ENCODE peak calls at places on chromosomes 3 and 15, in ten cellular contexts. W, T, G, V, Y, I, D, R, U and O are unnamed samples.

GRCh38 chr3:73364517-73364916 is 260.2 kb downstream of the PDZRN3 start:
- DNase-seq in I (no peak), U (no peak), T (no peak), R (no peak), Y (no peak), V (no peak), D (no peak), G (no peak), W (no peak), O (no peak)

GRCh38 chr15:61382927-61383326 is 153.8 kb upstream of the RORA start:
- DNase-seq in Y (peak), W (no peak), R (no peak), G (peak), T (no peak), U (peak), D (peak), V (no peak), I (no peak), O (no peak)

GRCh38 chr3:30475809-30476178 is 130.6 kb upstream of the TGFBR2 start:
- DNase-seq in W (no peak), G (no peak), Y (no peak), T (no peak), V (no peak), D (no peak), I (no peak), U (no peak), R (no peak), O (no peak)

GRCh38 chr3:179292440-179292839 is 30.4 kb upstream of the ZNF639 start:
- DNase-seq in W (no peak), Y (no peak), R (no peak), I (no peak), T (no peak), V (no peak), D (peak), U (no peak), G (peak), O (no peak)

GRCh38 chr3:4355401-4356224 is 52.4 kb downstream of the SETMAR start:
- DNase-seq in R (peak), V (no peak), I (peak), D (no peak), U (no peak), W (peak), Y (no peak), T (peak), G (no peak), O (peak)

GRCh38 chr15:81752974-81753373 is 292.8 kb downstream of the MEX3B start:
- DNase-seq in G (no peak), T (no peak), D (no peak), Y (no peak), U (no peak), V (no peak), I (no peak), W (no peak), R (no peak), O (no peak)

GRCh38 chr15:73599934-73600333 is 33.3 kb downstream of the NPTN start:
- DNase-seq in I (no peak), G (peak), U (no peak), D (peak), T (no peak), W (no peak), R (no peak), Y (peak), V (no peak), O (no peak)

GRCh38 chr15:43102181-43102580 is 3.7 kb downstream of the UBR1 start:
- DNase-seq in G (no peak), T (no peak), R (no peak), I (no peak), V (no peak), U (no peak), Y (no peak), W (no peak), D (peak), O (no peak)

GRCh38 chr3:71195492-71195891 is 388.0 kb downstream of the FOXP1 start:
- DNase-seq in D (peak), T (no peak), R (no peak), U (peak), V (peak), Y (peak), G (peak), W (no peak), I (no peak), O (no peak)

GRCh38 chr3:184785106-184785505 is 26.9 kb upstream of the VPS8 start:
- DNase-seq in U (no peak), Y (no peak), T (no peak), D (no peak), R (no peak), W (no peak), I (no peak), V (no peak), G (no peak), O (no peak)

GRCh38 chr3:195908439-195909293 is at the start of gene TNK2:
- DNase-seq in G (no peak), U (no peak), R (peak), Y (no peak), D (no peak), W (no peak), I (no peak), T (peak), V (no peak), O (no peak)

GRCh38 chr15:72285402-72285801 is 13.0 kb upstream of the PARP6 start:
- DNase-seq in D (no peak), G (no peak), V (no peak), U (no peak), T (no peak), Y (no peak), W (no peak), R (no peak), I (no peak), O (no peak)

GRCh38 chr3:21752749-21753347 is 1.8 kb upstream of the ZNF385D start:
- DNase-seq in V (peak), R (peak), W (no peak), D (peak), U (peak), G (peak), Y (peak), I (no peak), T (no peak), O (peak)

GRCh38 chr3:56115199-56115598 is 353.1 kb downstream of the ERC2 start:
- DNase-seq in R (no peak), W (no peak), G (no peak), V (no peak), U (no peak), Y (no peak), D (no peak), T (no peak), I (no peak), O (no peak)

GRCh38 chr3:51283421-51283820 is 101.7 kb upstream of the MANF start:
- DNase-seq in V (peak), W (no peak), U (peak), G (no peak), R (no peak), Y (peak), I (no peak), T (no peak), D (no peak), O (no peak)

GRCh38 chr3:151301787-151302186 is 14.8 kb downstream of the GPR87 start:
- DNase-seq in U (peak), V (no peak), R (no peak), T (no peak), I (no peak), D (peak), Y (peak), G (peak), W (no peak), O (no peak)

GRCh38 chr3:58723197-58723596 is 56.6 kb upstream of the FAM3D start:
- DNase-seq in I (no peak), G (peak), T (no peak), V (no peak), R (peak), Y (no peak), U (no peak), W (no peak), D (peak), O (no peak)

GRCh38 chr3:71579934-71580318 is 3.6 kb downstream of the FOXP1 start:
- DNase-seq in V (peak), Y (peak), U (peak), D (no peak), G (peak), R (peak), W (no peak), I (no peak), T (no peak), O (no peak)

GRCh38 chr3:34878488-34878887 is 760.8 kb upstream of the ARPP21 start:
- DNase-seq in W (no peak), Y (no peak), V (no peak), G (no peak), U (no peak), R (no peak), D (no peak), T (no peak), I (no peak), O (no peak)

GRCh38 chr3:128698211-128699011 is 27.6 kb upstream of the RAB7A start:
- DNase-seq in R (peak), G (no peak), V (no peak), U (peak), D (no peak), Y (peak), W (no peak), I (peak), T (peak), O (peak)

GRCh38 chr15:96187916-96188315 is 142.6 kb upstream of the NR2F2 start:
- DNase-seq in U (no peak), V (no peak), I (no peak), T (no peak), Y (no peak), R (no peak), D (no peak), W (no peak), G (no peak), O (no peak)

GRCh38 chr3:105802073-105802706 is 66.6 kb downstream of the CBLB start:
- DNase-seq in G (no peak), T (no peak), R (no peak), Y (no peak), U (no peak), I (no peak), V (no peak), D (peak), W (no peak), O (no peak)

GRCh38 chr3:39447637-39448483 is 19.6 kb upstream of the MOBP start:
- DNase-seq in Y (peak), T (no peak), D (peak), I (no peak), W (peak), U (peak), G (peak), R (peak), V (peak), O (peak)

GRCh38 chr3:170751083-170751893 is 118.7 kb downstream of the RPL22L1 start:
- DNase-seq in I (peak), W (peak), V (peak), U (peak), R (peak), T (peak), G (peak), D (peak), Y (peak), O (peak)

GRCh38 chr3:119184808-119185690 is 11.7 kb downstream of the UPK1B start:
- DNase-seq in I (no peak), U (peak), V (peak), T (no peak), D (peak), R (peak), W (no peak), Y (peak), G (peak), O (no peak)

GRCh38 chr3:39725321-39725720 is 84.1 kb upstream of the MYRIP start:
- DNase-seq in V (no peak), W (no peak), T (no peak), I (no peak), R (no peak), Y (no peak), G (no peak), D (no peak), U (no peak), O (no peak)

GRCh38 chr3:183409219-183409618 is 19.2 kb downstream of the MCF2L2 start:
- DNase-seq in D (no peak), I (no peak), W (no peak), V (no peak), R (no peak), T (no peak), Y (no peak), U (no peak), G (no peak), O (no peak)

GRCh38 chr3:183410280-183410679 is 18.1 kb downstream of the MCF2L2 start:
- DNase-seq in W (no peak), U (peak), V (no peak), R (no peak), D (peak), I (no peak), G (no peak), T (no peak), Y (no peak), O (peak)

GRCh38 chr3:183411216-183411922 is 17.1 kb downstream of the MCF2L2 start:
- DNase-seq in T (no peak), D (no peak), R (no peak), I (no peak), V (no peak), G (no peak), U (no peak), Y (no peak), W (no peak), O (peak)

GRCh38 chr3:183410759-183411158 is 17.7 kb downstream of the MCF2L2 start:
- DNase-seq in G (no peak), W (no peak), I (no peak), U (no peak), D (no peak), T (no peak), V (no peak), Y (no peak), R (no peak), O (no peak)
- H3K4me3 ChIP-seq in G (no peak), W (no peak), I (no peak), U (no peak), D (no peak), T (no peak), V (no peak), Y (no peak), R (no peak), O (no peak)

GRCh38 chr15:91853968-91854943 is 748 bp downstream of the SLCO3A1 start:
- DNase-seq in V (no peak), W (no peak), G (no peak), I (peak), T (peak), Y (peak), D (peak), R (peak), U (peak), O (peak)
- H3K4me3 ChIP-seq in V (peak), W (peak), G (peak), I (peak), T (peak), Y (peak), D (peak), R (peak), U (peak), O (peak)

GRCh38 chr15:56211960-56212550 is 31.6 kb downstream of the RFX7 start:
- DNase-seq in W (no peak), R (no peak), V (no peak), Y (no peak), T (no peak), U (no peak), G (no peak), I (no peak), D (no peak), O (no peak)

GRCh38 chr15:56211064-56211463 is 32.6 kb downstream of the RFX7 start:
- DNase-seq in U (no peak), D (no peak), Y (no peak), V (no peak), I (no peak), R (no peak), T (no peak), W (no peak), G (no peak), O (no peak)

GRCh38 chr15:56217341-56217740 is 26.3 kb downstream of the RFX7 start:
- DNase-seq in T (no peak), G (no peak), Y (no peak), W (no peak), R (no peak), D (no peak), V (no peak), U (no peak), I (no peak), O (no peak)

DNA sequence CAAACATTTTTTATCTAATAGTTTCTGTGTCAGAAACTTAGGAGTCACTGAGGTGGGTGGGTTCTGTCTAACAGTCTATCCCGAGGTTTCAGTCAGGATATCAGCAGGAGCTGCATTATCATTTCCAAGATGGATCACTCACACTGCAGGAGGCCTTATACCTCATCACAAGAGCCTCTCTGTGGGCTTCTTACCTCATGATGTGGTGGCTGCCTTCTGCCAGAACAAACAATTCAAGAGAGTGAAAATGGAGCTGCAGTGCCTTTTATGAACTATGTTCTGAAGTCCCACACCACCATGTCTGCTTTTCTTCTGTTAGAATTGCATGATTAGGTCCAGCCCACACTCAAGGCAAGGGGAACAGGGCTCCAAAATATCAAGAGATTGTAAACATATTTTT is 27.9 kb downstream of the RFX7 start:
- DNase-seq in G (peak), R (no peak), I (no peak), W (no peak), D (peak), V (peak), Y (peak), T (no peak), U (peak), O (no peak)
- H3K4me3 ChIP-seq in G (no peak), R (no peak), I (no peak), W (no peak), D (no peak), V (no peak), Y (no peak), T (no peak), U (no peak), O (no peak)

DNA sequence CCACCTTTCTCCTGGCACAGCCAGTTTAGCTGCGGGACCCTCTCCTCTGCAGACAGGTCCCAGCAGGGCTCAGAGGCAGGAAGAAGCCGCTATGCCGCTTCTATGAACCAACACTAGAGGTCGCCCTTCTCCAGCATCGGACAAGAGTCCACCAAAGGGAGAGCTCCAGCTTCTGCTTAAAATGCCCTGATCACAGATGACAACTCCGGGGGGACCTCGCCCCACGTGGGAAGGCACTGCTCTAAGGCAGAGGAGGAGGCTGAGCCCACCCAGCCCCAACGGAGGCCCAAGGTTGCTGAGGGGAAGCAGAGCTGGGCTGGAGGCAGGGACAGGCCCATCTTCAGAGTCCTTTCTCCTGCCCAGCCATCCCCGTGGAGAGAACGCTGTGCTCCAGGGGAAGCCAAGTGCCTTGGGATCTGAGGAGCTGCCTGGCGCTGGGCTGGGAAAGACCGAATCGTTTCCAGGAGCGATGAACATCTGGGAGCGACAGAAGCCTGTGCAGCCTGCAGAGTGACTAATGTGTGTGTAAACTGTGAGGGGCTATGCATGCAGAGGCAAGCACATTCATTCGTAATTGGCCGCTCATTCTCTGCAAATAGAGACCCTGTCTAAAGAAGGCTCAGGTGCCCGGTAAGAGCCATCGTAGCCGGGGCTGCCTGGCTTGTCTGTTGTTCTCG is 43.5 kb upstream of the BDH1 start:
- DNase-seq in T (peak), I (peak), G (peak), R (peak), U (peak), Y (peak), V (peak), D (peak), W (peak), O (peak)
- H3K4me3 ChIP-seq in T (no peak), I (no peak), G (peak), R (no peak), U (peak), Y (peak), V (peak), D (peak), W (no peak), O (no peak)

DNA sequence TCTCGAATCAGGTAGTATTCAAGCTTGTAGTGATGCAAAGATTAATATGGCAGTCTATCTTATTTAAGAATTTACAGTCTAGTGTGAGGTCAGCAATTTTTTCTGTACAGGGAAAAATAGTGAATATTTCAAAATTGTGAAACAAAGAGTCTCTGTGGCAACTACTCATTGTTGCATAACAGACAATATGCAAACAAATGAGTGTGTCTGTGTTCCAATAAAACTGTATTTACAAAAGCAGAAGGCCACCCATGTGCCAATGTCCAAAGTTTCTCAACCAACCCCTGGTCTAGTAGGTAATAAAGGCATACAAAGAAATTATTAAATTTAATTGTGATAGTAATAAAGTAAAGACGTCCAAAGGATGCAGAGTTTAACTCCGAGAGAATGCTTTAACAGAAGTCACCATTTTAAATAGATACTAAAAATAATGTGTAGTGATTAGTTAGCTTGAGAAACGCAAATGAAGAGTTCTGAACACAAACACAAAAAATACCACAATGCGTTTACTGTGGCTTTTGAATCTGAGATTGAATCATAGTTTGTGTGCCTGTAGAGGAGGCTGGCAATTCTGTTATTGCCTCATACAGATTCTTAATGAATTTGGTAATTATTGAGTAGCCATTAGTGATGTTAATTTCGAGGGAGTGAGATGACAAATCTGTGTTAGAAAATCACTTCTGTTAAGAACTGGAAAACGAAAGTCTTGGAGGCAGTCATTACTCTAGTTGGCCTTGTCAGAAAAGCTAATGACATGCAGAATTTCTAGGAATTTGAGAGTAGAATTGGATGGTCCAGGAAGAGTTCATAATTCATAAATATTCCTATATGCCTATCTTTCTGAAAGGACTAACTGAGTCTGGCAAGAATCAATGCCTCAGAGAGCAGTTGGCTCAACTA is 48.7 kb downstream of the CADM2 start:
- DNase-seq in T (no peak), Y (no peak), D (no peak), W (no peak), G (peak), V (no peak), I (no peak), U (no peak), R (peak), O (no peak)
- H3K4me3 ChIP-seq in T (no peak), Y (no peak), D (no peak), W (no peak), G (no peak), V (no peak), I (no peak), U (no peak), R (no peak), O (no peak)

GRCh38 chr3:146546366-146546965 is 2.1 kb upstream of the PLSCR1 start:
- DNase-seq in G (no peak), U (no peak), V (no peak), T (no peak), D (no peak), Y (no peak), I (no peak), W (no peak), R (no peak), O (no peak)

GRCh38 chr3:146555311-146555710 is 10.9 kb upstream of the PLSCR1 start:
- DNase-seq in V (no peak), D (no peak), G (no peak), U (no peak), R (no peak), T (no peak), W (no peak), Y (no peak), I (no peak), O (no peak)

GRCh38 chr3:146547235-146547835 is 2.9 kb upstream of the PLSCR1 start:
- DNase-seq in T (no peak), R (no peak), I (no peak), D (no peak), W (no peak), U (no peak), Y (no peak), V (no peak), G (no peak), O (no peak)

GRCh38 chr3:146554168-146554760 is 9.9 kb upstream of the PLSCR1 start:
- DNase-seq in G (no peak), T (no peak), V (no peak), Y (peak), I (no peak), D (no peak), W (no peak), U (no peak), R (no peak), O (no peak)

GRCh38 chr3:146550743-146551510 is 6.5 kb upstream of the PLSCR1 start:
- DNase-seq in W (no peak), I (no peak), Y (peak), G (peak), D (peak), V (peak), U (peak), R (peak), T (no peak), O (no peak)
- H3K4me3 ChIP-seq in W (no peak), I (no peak), Y (no peak), G (no peak), D (no peak), V (no peak), U (no peak), R (no peak), T (no peak), O (no peak)

GRCh38 chr15:93043621-93044300 is 45.2 kb downstream of the RGMA start:
- DNase-seq in R (no peak), I (no peak), U (no peak), G (no peak), Y (no peak), W (no peak), T (peak), V (no peak), D (no peak), O (no peak)
- H3K4me3 ChIP-seq in R (no peak), I (no peak), U (no peak), G (no peak), Y (no peak), W (no peak), T (no peak), V (no peak), D (no peak), O (no peak)